ENCODE peak calls at places on chromosomes 4 and X, in nine cellular contexts. One of them, this sample, is unnamed.

GRCh38 chr4:92091335-92091734 is 212.4 kb upstream of the GRID2 start:
- DNase-seq in left colon: no peak
- DNase-seq in activated CD8-positive, alpha-beta memory T cell treated with anti-CD3 and anti-CD28 coated beads, Interleukin-2, amount 50 U/mL, for 4 hours: no peak
- DNase-seq in cardiac muscle cell: no peak
- DNase-seq in endothelial cell: no peak
- DNase-seq in stimulated activated naive CD4-positive, alpha-beta T cell: no peak
- DNase-seq in Right ventricle myocardium superior: no peak
- DNase-seq in pancreas: no peak
- DNase-seq in T47D: peak; percentile 32
- DNase-seq in this sample: no peak

GRCh38 chr4:112410364-112410763 is 105.6 kb downstream of the NEUROG2 start:
- DNase-seq in stimulated activated naive CD4-positive, alpha-beta T cell: no peak
- DNase-seq in Right ventricle myocardium superior: no peak
- DNase-seq in T47D: no peak
- DNase-seq in activated CD8-positive, alpha-beta memory T cell treated with anti-CD3 and anti-CD28 coated beads, Interleukin-2, amount 50 U/mL, for 4 hours: no peak
- DNase-seq in endothelial cell: no peak
- DNase-seq in pancreas: no peak
- DNase-seq in left colon: no peak
- DNase-seq in cardiac muscle cell: no peak
- DNase-seq in this sample: peak; percentile 12

GRCh38 chrX:20060961-20061868 is 55.5 kb downstream of the MAP7D2 start:
- DNase-seq in stimulated activated naive CD4-positive, alpha-beta T cell: no peak
- DNase-seq in activated CD8-positive, alpha-beta memory T cell treated with anti-CD3 and anti-CD28 coated beads, Interleukin-2, amount 50 U/mL, for 4 hours: no peak
- DNase-seq in cardiac muscle cell: no peak
- DNase-seq in left colon: no peak
- DNase-seq in pancreas: no peak
- DNase-seq in T47D: no peak
- DNase-seq in Right ventricle myocardium superior: no peak
- DNase-seq in endothelial cell: no peak
- DNase-seq in this sample: no peak

GRCh38 chr4:8198906-8199593 is at the start of gene SH3TC1:
- DNase-seq in Right ventricle myocardium superior: peak; percentile 93
- DNase-seq in endothelial cell: peak; percentile 90
- DNase-seq in pancreas: peak; percentile 93
- DNase-seq in cardiac muscle cell: peak; percentile 51
- DNase-seq in left colon: peak; percentile 94
- DNase-seq in stimulated activated naive CD4-positive, alpha-beta T cell: peak; percentile 49
- DNase-seq in activated CD8-positive, alpha-beta memory T cell treated with anti-CD3 and anti-CD28 coated beads, Interleukin-2, amount 50 U/mL, for 4 hours: peak; percentile 53
- DNase-seq in T47D: no peak
- DNase-seq in this sample: no peak

GRCh38 chr4:184238072-184238743 is 20.5 kb upstream of the ENPP6 start:
- DNase-seq in T47D: no peak
- DNase-seq in left colon: no peak
- DNase-seq in activated CD8-positive, alpha-beta memory T cell treated with anti-CD3 and anti-CD28 coated beads, Interleukin-2, amount 50 U/mL, for 4 hours: no peak
- DNase-seq in stimulated activated naive CD4-positive, alpha-beta T cell: no peak
- DNase-seq in Right ventricle myocardium superior: no peak
- DNase-seq in cardiac muscle cell: no peak
- DNase-seq in pancreas: no peak
- DNase-seq in endothelial cell: no peak
- DNase-seq in this sample: no peak

GRCh38 chr4:3699678-3700077 is 66.5 kb upstream of the ADRA2C start:
- DNase-seq in stimulated activated naive CD4-positive, alpha-beta T cell: no peak
- DNase-seq in T47D: no peak
- DNase-seq in cardiac muscle cell: no peak
- DNase-seq in endothelial cell: no peak
- DNase-seq in left colon: no peak
- DNase-seq in activated CD8-positive, alpha-beta memory T cell treated with anti-CD3 and anti-CD28 coated beads, Interleukin-2, amount 50 U/mL, for 4 hours: no peak
- DNase-seq in Right ventricle myocardium superior: peak; percentile 16
- DNase-seq in pancreas: peak; percentile 41
- DNase-seq in this sample: no peak

GRCh38 chrX:50579955-50580354 is 109.3 kb upstream of the DGKK start:
- DNase-seq in left colon: no peak
- DNase-seq in T47D: peak; percentile 83
- DNase-seq in cardiac muscle cell: peak; percentile 70
- DNase-seq in Right ventricle myocardium superior: no peak
- DNase-seq in pancreas: no peak
- DNase-seq in stimulated activated naive CD4-positive, alpha-beta T cell: no peak
- DNase-seq in activated CD8-positive, alpha-beta memory T cell treated with anti-CD3 and anti-CD28 coated beads, Interleukin-2, amount 50 U/mL, for 4 hours: no peak
- DNase-seq in endothelial cell: peak; percentile 39
- DNase-seq in this sample: peak; percentile 62

GRCh38 chr4:169103966-169104412 is 93.9 kb upstream of the CBR4 start:
- DNase-seq in endothelial cell: no peak
- DNase-seq in activated CD8-positive, alpha-beta memory T cell treated with anti-CD3 and anti-CD28 coated beads, Interleukin-2, amount 50 U/mL, for 4 hours: no peak
- DNase-seq in T47D: peak; percentile 82
- DNase-seq in pancreas: no peak
- DNase-seq in cardiac muscle cell: peak; percentile 23
- DNase-seq in stimulated activated naive CD4-positive, alpha-beta T cell: no peak
- DNase-seq in Right ventricle myocardium superior: no peak
- DNase-seq in left colon: no peak
- DNase-seq in this sample: no peak

GRCh38 chr4:40564004-40564403 is 65.7 kb downstream of the RBM47 start:
- DNase-seq in T47D: no peak
- DNase-seq in endothelial cell: no peak
- DNase-seq in stimulated activated naive CD4-positive, alpha-beta T cell: no peak
- DNase-seq in activated CD8-positive, alpha-beta memory T cell treated with anti-CD3 and anti-CD28 coated beads, Interleukin-2, amount 50 U/mL, for 4 hours: no peak
- DNase-seq in cardiac muscle cell: no peak
- DNase-seq in left colon: no peak
- DNase-seq in Right ventricle myocardium superior: no peak
- DNase-seq in pancreas: no peak
- DNase-seq in this sample: no peak

GRCh38 chrX:55220119-55220794 is at the start of gene PAGE5:
- DNase-seq in T47D: no peak
- DNase-seq in endothelial cell: no peak
- DNase-seq in cardiac muscle cell: no peak
- DNase-seq in left colon: no peak
- DNase-seq in activated CD8-positive, alpha-beta memory T cell treated with anti-CD3 and anti-CD28 coated beads, Interleukin-2, amount 50 U/mL, for 4 hours: no peak
- DNase-seq in Right ventricle myocardium superior: no peak
- DNase-seq in pancreas: no peak
- DNase-seq in stimulated activated naive CD4-positive, alpha-beta T cell: no peak
- DNase-seq in this sample: no peak

GRCh38 chr4:121277194-121278105 is 103.4 kb downstream of the QRFPR start:
- DNase-seq in left colon: no peak
- DNase-seq in endothelial cell: peak; percentile 22
- DNase-seq in Right ventricle myocardium superior: no peak
- DNase-seq in stimulated activated naive CD4-positive, alpha-beta T cell: no peak
- DNase-seq in cardiac muscle cell: peak; percentile 25
- DNase-seq in activated CD8-positive, alpha-beta memory T cell treated with anti-CD3 and anti-CD28 coated beads, Interleukin-2, amount 50 U/mL, for 4 hours: no peak
- DNase-seq in T47D: peak; percentile 50
- DNase-seq in pancreas: no peak
- DNase-seq in this sample: peak; percentile 19

GRCh38 chrX:129318375-129318774 is 204.9 kb downstream of the SMARCA1 start:
- DNase-seq in cardiac muscle cell: peak; percentile 0
- DNase-seq in endothelial cell: peak; percentile 4
- DNase-seq in T47D: peak; percentile 61
- DNase-seq in activated CD8-positive, alpha-beta memory T cell treated with anti-CD3 and anti-CD28 coated beads, Interleukin-2, amount 50 U/mL, for 4 hours: no peak
- DNase-seq in stimulated activated naive CD4-positive, alpha-beta T cell: no peak
- DNase-seq in pancreas: no peak
- DNase-seq in Right ventricle myocardium superior: no peak
- DNase-seq in left colon: no peak
- DNase-seq in this sample: peak; percentile 32

GRCh38 chrX:77447339-77448149 is at the start of gene FGF16:
- DNase-seq in endothelial cell: peak; percentile 16
- DNase-seq in cardiac muscle cell: no peak
- DNase-seq in Right ventricle myocardium superior: no peak
- DNase-seq in activated CD8-positive, alpha-beta memory T cell treated with anti-CD3 and anti-CD28 coated beads, Interleukin-2, amount 50 U/mL, for 4 hours: no peak
- DNase-seq in pancreas: peak; percentile 61
- DNase-seq in stimulated activated naive CD4-positive, alpha-beta T cell: no peak
- DNase-seq in T47D: no peak
- DNase-seq in left colon: no peak
- DNase-seq in this sample: no peak

This sample was measured in HAP-1.